ENCODE peak calls at places on chromosome 15, in seven cellular contexts. H is endodermal cell; A is psoas muscle; I is H1; P is astrocyte; Q is naive thymus-derived CD4-positive, alpha-beta T cell; F is neuronal stem cell. R is an unnamed sample.

GRCh38 chr15:47711654-47712053 is 5.7 kb upstream of the SEMA6D start:
- DNase-seq in H (no peak), F (no peak), I (no peak), A (no peak), Q (no peak), P (no peak), R (peak; percentile 49)

GRCh38 chr15:80825361-80826030 is 46.3 kb downstream of the CEMIP start:
- DNase-seq in H (no peak), I (no peak), Q (no peak), F (no peak), A (peak; percentile 30), P (peak; percentile 88), R (no peak)

GRCh38 chr15:65909831-65910230 is 40.5 kb downstream of the RAB11A start:
- DNase-seq in F (no peak), I (no peak), Q (no peak), A (no peak), P (no peak), H (no peak), R (peak; percentile 12)

GRCh38 chr15:100341662-100342560 is at the start of gene ADAMTS17:
- DNase-seq in F (peak; percentile 89), Q (peak; percentile 96), P (peak; percentile 89), I (peak; percentile 87), H (peak; percentile 97), A (peak; percentile 96), R (peak; percentile 96)

GRCh38 chr15:39597751-39598185 is 16.9 kb downstream of the THBS1 start:
- DNase-seq in P (no peak), A (no peak), H (no peak), F (no peak), I (no peak), Q (no peak), R (no peak)

GRCh38 chr15:58510715-58511465 is 79.1 kb downstream of the LIPC start:
- DNase-seq in P (peak; percentile 23), I (no peak), F (no peak), H (peak; percentile 11), Q (no peak), A (no peak), R (no peak)

GRCh38 chr15:54556231-54556630 is 578.0 kb downstream of the UNC13C start:
- DNase-seq in I (no peak), Q (no peak), F (no peak), H (no peak), A (no peak), P (no peak), R (no peak)

GRCh38 chr15:86611392-86612040 is 531.8 kb downstream of the AGBL1 start:
- DNase-seq in F (no peak), H (no peak), P (peak; percentile 72), Q (peak; percentile 15), I (no peak), A (no peak), R (no peak)

GRCh38 chr15:92636950-92637481 is 18.6 kb downstream of the FAM174B start:
- DNase-seq in Q (no peak), P (no peak), I (no peak), F (no peak), A (no peak), H (peak; percentile 88), R (peak; percentile 78)

GRCh38 chr15:42101861-42102260 is 7.5 kb upstream of the PLA2G4D start:
- DNase-seq in A (no peak), Q (no peak), I (no peak), P (peak; percentile 36), F (no peak), H (no peak), R (no peak)

GRCh38 chr15:77821188-77821958 is 188.7 kb upstream of the LINGO1 start:
- DNase-seq in Q (no peak), I (peak; percentile 41), H (peak; percentile 93), A (no peak), F (no peak), P (peak; percentile 27), R (peak; percentile 91)

GRCh38 chr15:60396100-60396499 is 1.7 kb downstream of the ANXA2 start:
- DNase-seq in F (no peak), P (no peak), A (no peak), I (no peak), H (no peak), Q (no peak), R (no peak)

GRCh38 chr15:60580650-60581415 is 101.9 kb upstream of the ICE2 start:
- DNase-seq in P (no peak), I (no peak), Q (peak; percentile 89), H (no peak), A (no peak), F (no peak), R (no peak)

GRCh38 chr15:45048784-45049631 is 26.0 kb downstream of the SORD start:
- DNase-seq in I (no peak), Q (no peak), P (peak; percentile 64), A (no peak), F (no peak), H (peak; percentile 55), R (no peak)

GRCh38 chr15:85381850-85382751 is 1.7 kb downstream of the AKAP13 start:
- DNase-seq in H (no peak), A (no peak), P (peak; percentile 39), Q (no peak), F (no peak), I (no peak), R (no peak)

GRCh38 chr15:44710236-44711088 is 661 bp downstream of the PATL2 start:
- DNase-seq in I (no peak), H (no peak), A (peak; percentile 20), F (no peak), Q (peak; percentile 53), P (peak; percentile 22), R (peak; percentile 33)

GRCh38 chr15:88002721-88003120 is 253.8 kb downstream of the NTRK3 start:
- DNase-seq in A (no peak), F (no peak), P (no peak), H (no peak), I (no peak), Q (no peak), R (no peak)

GRCh38 chr15:57425842-57426241 is 49.5 kb downstream of the CGNL1 start:
- DNase-seq in A (no peak), I (no peak), F (no peak), Q (no peak), P (no peak), H (no peak), R (peak; percentile 60)

GRCh38 chr15:93035953-93036810 is 52.8 kb downstream of the RGMA start:
- DNase-seq in I (no peak), H (peak; percentile 83), A (peak; percentile 35), Q (peak; percentile 31), P (no peak), F (no peak), R (peak; percentile 89)

GRCh38 chr15:75195122-75195765 is 6.4 kb upstream of the C15orf39 start:
- DNase-seq in F (peak; percentile 62), A (no peak), P (no peak), H (peak; percentile 94), Q (no peak), I (no peak), R (peak; percentile 96)

GRCh38 chr15:82129144-82129692 is 83.4 kb upstream of the MEX3B start:
- DNase-seq in H (no peak), F (no peak), A (no peak), Q (no peak), I (no peak), P (no peak), R (no peak)

GRCh38 chr15:72060687-72061250 is 57.2 kb downstream of the MYO9A start:
- DNase-seq in P (no peak), Q (no peak), A (no peak), F (no peak), I (no peak), H (no peak), R (no peak)

GRCh38 chr15:72057548-72058091 is 60.3 kb downstream of the MYO9A start:
- DNase-seq in F (peak; percentile 3), Q (no peak), P (no peak), H (no peak), A (no peak), I (no peak), R (no peak)

GRCh38 chr15:72058590-72058989 is 59.4 kb downstream of the MYO9A start:
- DNase-seq in H (no peak), F (no peak), A (no peak), Q (no peak), P (no peak), I (no peak), R (no peak)

GRCh38 chr15:72062319-72062718 is 55.6 kb downstream of the MYO9A start:
- DNase-seq in P (no peak), I (no peak), A (no peak), Q (no peak), F (no peak), H (no peak), R (no peak)

DNA sequence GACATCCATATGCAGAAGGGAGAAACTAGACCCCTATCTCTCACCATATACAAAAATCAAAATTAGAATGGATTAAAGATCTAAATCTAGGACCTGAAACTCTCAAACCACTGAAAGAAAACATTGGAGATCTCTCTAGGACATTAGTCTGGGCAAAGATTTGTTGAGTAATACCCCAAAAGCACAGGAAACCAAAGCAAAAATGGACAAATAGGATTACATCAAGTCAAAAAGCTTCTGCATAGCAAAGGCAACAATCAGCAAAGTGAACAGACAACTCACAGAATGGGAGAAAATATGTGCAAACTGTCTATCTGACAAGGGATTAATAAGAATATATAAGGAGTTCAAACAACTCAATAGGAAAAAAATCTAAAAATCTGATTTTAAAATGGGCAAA is 54.8 kb downstream of the MYO9A start:
- DNase-seq in I (no peak), Q (no peak), P (no peak), F (no peak), A (no peak), H (no peak), R (no peak)
- H3K36me3 ChIP-seq in I (no peaks in the 10 kb centered on the region), Q (no peaks in the 10 kb centered on the region), P (no peaks in the 10 kb centered on the region), F (no peaks in the 10 kb centered on the region), A (no peaks in the 10 kb centered on the region), H (no peaks in the 10 kb centered on the region), R (no peaks in the 10 kb centered on the region)

DNA sequence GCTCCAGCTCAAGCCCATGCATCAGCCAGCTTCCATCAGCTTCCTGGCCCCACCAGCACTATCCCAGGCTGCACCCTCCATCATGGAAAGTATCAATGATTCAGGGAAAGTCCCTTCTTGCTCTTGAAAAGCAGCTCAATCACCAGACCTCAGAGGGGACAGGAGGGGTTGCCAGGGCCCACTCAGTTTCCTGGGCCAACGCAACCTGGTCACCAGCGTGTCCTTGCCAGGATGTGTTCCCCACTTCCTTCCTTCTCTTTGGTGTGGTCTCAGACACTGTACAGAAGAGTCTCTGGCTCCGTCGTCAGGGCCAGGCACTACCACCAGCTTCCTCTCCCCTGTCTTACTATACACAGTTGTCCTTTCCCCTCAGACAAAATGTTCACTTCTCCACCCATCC is 3.0 kb downstream of the HDC start:
- DNase-seq in A (no peak), H (no peak), F (no peak), I (no peak), P (no peak), Q (peak; percentile 7), R (no peak)
- H3K4me3 ChIP-seq in A (no peak overlapping the region), H (no peak overlapping the region), F (no peak overlapping the region), I (no peak overlapping the region), P (no peak overlapping the region), Q (no peak overlapping the region), R (no peak overlapping the region)

GRCh38 chr15:33780011-33780768 is 188.1 kb upstream of the CHRM5 start:
- DNase-seq in H (no peak), A (no peak), F (no peak), I (no peak), P (no peak), Q (no peak), R (no peak)
- H3K27me3 ChIP-seq in H (no peaks in the 10 kb centered on the region), A (no peaks in the 10 kb centered on the region), F (no peaks in the 10 kb centered on the region), I (no peaks in the 10 kb centered on the region), P (peaks cover 7% of the 10 kb centered on the region), Q (no peaks in the 10 kb centered on the region), R (no peaks in the 10 kb centered on the region)

DNA sequence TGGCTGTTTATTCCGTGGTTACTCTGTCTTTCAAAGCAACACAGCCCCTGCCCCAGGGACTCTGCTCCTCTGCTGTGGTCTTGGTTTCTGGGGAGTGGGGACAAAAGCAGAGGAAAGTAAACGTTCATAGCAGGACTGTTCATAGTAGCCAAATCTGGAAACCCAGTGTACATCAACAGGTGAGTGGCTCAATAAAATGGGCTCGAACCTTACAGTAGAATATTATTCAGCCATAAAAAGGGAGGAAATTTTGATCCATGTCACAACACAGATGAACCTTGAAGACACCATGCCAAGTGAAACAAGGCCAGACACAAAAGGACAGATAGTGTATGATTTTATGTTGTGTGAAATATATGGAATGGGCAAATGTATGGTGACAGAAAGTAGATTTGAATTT is 90.2 kb downstream of the PGPEP1L start:
- DNase-seq in I (no peak), P (no peak), Q (no peak), H (no peak), A (no peak), F (no peak), R (no peak)
- H3K36me3 ChIP-seq in I (peaks cover 14% of the 10 kb centered on the region), P (peaks cover 62% of the 10 kb centered on the region), Q (no peaks in the 10 kb centered on the region), H (peaks cover 97% of the 10 kb centered on the region), A (no peaks in the 10 kb centered on the region), F (peaks cover 43% of the 10 kb centered on the region), R (peaks cover 51% of the 10 kb centered on the region)

R was measured in H7.